ENCODE peak calls at places on chromosomes 13 and 19, in nine cellular contexts. E, W, P, U, O, N, D, F and X are unnamed samples. For H4K20me1, the result is how much of the 10 kb centered on the place peaks cover.

GRCh38 chr19:3868770-3869456 is at the start of gene ZFR2:
- DNase-seq in E (no peak), O (peak), P (no peak), W (peak), D (peak), N (no peak), U (no peak), F (no peak), X (peak)

GRCh38 chr13:94143624-94144350 is 335.7 kb downstream of the DCT start:
- DNase-seq in W (no peak), N (no peak), E (no peak), U (no peak), P (no peak), D (no peak), F (no peak), O (no peak), X (no peak)

GRCh38 chr19:18946335-18946734 is 5.3 kb upstream of the HOMER3 start:
- DNase-seq in E (no peak), U (no peak), O (no peak), P (no peak), F (peak), N (no peak), W (no peak), D (no peak), X (no peak)

GRCh38 chr13:20254076-20254475 is 22.0 kb upstream of the GJB6 start:
- DNase-seq in W (no peak), P (no peak), D (no peak), N (no peak), O (no peak), F (peak), E (no peak), U (no peak), X (no peak)

GRCh38 chr19:35211545-35212230 is 16.9 kb downstream of the FAM187B start:
- DNase-seq in E (no peak), O (no peak), N (no peak), F (no peak), U (no peak), D (peak), P (no peak), W (no peak), X (no peak)

GRCh38 chr19:49217382-49217781 is 59.8 kb downstream of the TRPM4 start:
- DNase-seq in N (no peak), W (no peak), E (no peak), O (no peak), U (no peak), F (no peak), P (peak), D (no peak), X (no peak)

GRCh38 chr13:42547615-42548014 is 26.3 kb upstream of the TNFSF11 start:
- DNase-seq in W (no peak), E (no peak), U (no peak), N (no peak), D (no peak), F (no peak), P (no peak), O (no peak), X (no peak)

GRCh38 chr19:54436031-54436523 is 12.9 kb upstream of the LENG8 start:
- DNase-seq in U (no peak), P (no peak), D (no peak), W (peak), O (peak), N (no peak), F (no peak), E (no peak), X (no peak)

GRCh38 chr19:56174550-56174949 is 1.3 kb upstream of the GALP start:
- DNase-seq in E (no peak), U (no peak), D (no peak), W (no peak), N (no peak), F (no peak), O (no peak), P (no peak), X (no peak)

GRCh38 chr13:46317120-46317519 is 69.9 kb downstream of the RUBCNL start:
- DNase-seq in U (no peak), N (no peak), W (no peak), E (no peak), O (no peak), D (no peak), P (no peak), F (no peak), X (no peak)

GRCh38 chr19:30556230-30556711 is 184.1 kb downstream of the ZNF536 start:
- DNase-seq in E (no peak), F (no peak), N (no peak), W (no peak), U (no peak), O (peak), P (no peak), D (no peak), X (no peak)

GRCh38 chr19:3480383-3481091 is at the start of gene SMIM24:
- DNase-seq in N (no peak), W (peak), D (peak), O (no peak), F (no peak), U (no peak), P (no peak), E (no peak), X (no peak)

GRCh38 chr13:78623132-78623531 is 19.8 kb upstream of the POU4F1 start:
- DNase-seq in N (no peak), W (no peak), O (no peak), D (no peak), F (no peak), U (no peak), E (no peak), P (no peak), X (no peak)

DNA sequence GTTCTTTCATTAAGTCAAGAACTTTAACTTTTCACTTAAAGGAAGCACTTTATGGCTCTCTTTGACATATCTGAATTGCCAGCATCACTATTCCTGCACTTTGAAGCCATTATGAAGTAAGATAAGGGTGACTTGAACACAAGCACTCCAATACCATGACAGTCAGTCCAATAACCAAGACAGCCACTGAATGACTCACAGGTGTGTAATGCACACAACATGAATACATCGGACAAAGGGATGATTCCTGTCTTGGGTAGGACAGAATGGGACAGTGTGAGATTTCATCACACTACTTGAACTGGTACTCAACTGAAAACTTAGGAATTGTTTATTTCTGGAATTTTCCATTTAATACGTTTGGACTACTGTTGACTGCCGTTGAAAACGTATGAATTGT is 233.7 kb upstream of the IPO5 start:
- DNase-seq in W (no peak), U (peak), D (no peak), O (no peak), E (peak), N (no peak), P (no peak), F (peak), X (no peak)
- H2AFZ ChIP-seq in W (no peak), U (no peak), D (no peak), O (no peak), E (no peak), N (no peak), P (no peak), F (no peak), X (no peak)

GRCh38 chr19:10712041-10712440 is 5.8 kb upstream of the DNM2 start:
- DNase-seq in P (no peak), N (no peak), E (no peak), W (peak), U (no peak), D (no peak), F (no peak), O (no peak), X (no peak)

GRCh38 chr19:10712754-10713153 is 5.1 kb upstream of the DNM2 start:
- DNase-seq in U (no peak), W (no peak), D (no peak), E (no peak), O (no peak), P (no peak), N (no peak), F (no peak), X (no peak)

GRCh38 chr19:10717054-10717355 is 874 bp upstream of the DNM2 start:
- DNase-seq in N (no peak), W (no peak), U (no peak), O (no peak), P (no peak), E (no peak), F (no peak), D (no peak), X (no peak)

GRCh38 chr19:10717356-10718204 is at the start of gene DNM2:
- DNase-seq in F (peak), N (peak), W (peak), E (peak), U (peak), D (peak), O (peak), P (peak), X (peak)

GRCh38 chr19:10713317-10713716 is 4.6 kb upstream of the DNM2 start:
- DNase-seq in D (no peak), P (no peak), E (no peak), N (no peak), U (no peak), F (no peak), W (no peak), O (no peak), X (no peak)
- H3K4me3 ChIP-seq in D (no peak), P (no peak), E (no peak), N (no peak), U (no peak), F (no peak), W (no peak), O (no peak), X (no peak)

GRCh38 chr19:580274-580835 is 8.0 kb downstream of the BSG start:
- DNase-seq in E (no peak), U (no peak), N (no peak), F (no peak), P (no peak), O (no peak), D (no peak), W (no peak), X (no peak)

GRCh38 chr19:577439-578392 is 5.3 kb downstream of the BSG start:
- DNase-seq in O (no peak), D (no peak), F (no peak), W (no peak), U (no peak), E (no peak), P (no peak), N (no peak), X (no peak)

GRCh38 chr19:581399-582111 is 8.1 kb upstream of the HCN2 start:
- DNase-seq in O (no peak), F (no peak), N (no peak), D (no peak), E (no peak), P (no peak), W (no peak), U (no peak), X (no peak)

GRCh38 chr19:579111-579841 is 6.9 kb downstream of the BSG start:
- DNase-seq in N (no peak), W (no peak), E (no peak), O (no peak), D (no peak), U (no peak), P (no peak), F (no peak), X (no peak)

DNA sequence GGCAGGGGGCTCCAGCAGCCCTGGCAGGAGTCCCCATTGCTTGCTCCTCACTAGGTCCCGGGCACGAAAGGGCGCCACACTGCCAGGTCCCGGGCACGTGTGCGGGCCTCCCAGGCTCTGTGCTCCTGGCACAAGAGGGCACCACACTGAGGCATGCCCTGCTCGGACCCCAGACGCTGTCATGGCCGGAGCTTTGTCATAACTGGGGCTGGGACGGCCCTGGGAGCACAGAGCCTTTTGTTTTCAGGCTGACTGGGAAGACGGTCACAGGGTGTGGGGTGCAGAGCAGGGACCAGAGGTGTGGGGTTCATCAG is 7.4 kb downstream of the BSG start:
- DNase-seq in N (no peak), P (no peak), W (no peak), F (no peak), E (no peak), U (no peak), O (no peak), D (no peak), X (no peak)
- H4K20me1 ChIP-seq in N (under half), P (half or more), W (half or more), F (under half), E (under half), U (under half), O (half or more), D (under half), X (half or more)

GRCh38 chr19:41879670-41880328 is 2.7 kb downstream of the CD79A start:
- DNase-seq in W (no peak), D (no peak), U (no peak), E (no peak), N (no peak), P (no peak), O (no peak), F (no peak), X (no peak)

GRCh38 chr19:41879080-41879479 is 2.0 kb downstream of the CD79A start:
- DNase-seq in N (no peak), D (no peak), F (no peak), U (no peak), O (no peak), E (no peak), P (no peak), W (no peak), X (no peak)

GRCh38 chr19:41877916-41878905 is 1.1 kb downstream of the CD79A start:
- DNase-seq in E (no peak), P (no peak), O (no peak), F (no peak), N (no peak), D (no peak), W (peak), U (no peak), X (no peak)

GRCh38 chr19:41876847-41877489 is at the start of gene CD79A:
- DNase-seq in P (no peak), U (no peak), E (no peak), N (peak), O (no peak), W (peak), F (no peak), D (peak), X (peak)

GRCh38 chr19:41877490-41877876 is 404 bp downstream of the CD79A start:
- DNase-seq in O (no peak), P (no peak), U (no peak), W (peak), D (peak), N (no peak), F (no peak), E (no peak), X (peak)
- H2AFZ ChIP-seq in O (no peak), P (no peak), U (no peak), W (no peak), D (no peak), N (no peak), F (no peak), E (no peak), X (peak)